ENCODE peak calls at places on chromosomes 3 and 15, in nine cellular contexts. N is tibial nerve, F is heart left ventricle, R is A549, E is IMR-90, P is lower leg skin, G is uterus, B is breast epithelium, H is ovary. T is an unnamed sample.

GRCh38 chr3:142534543-142534942 is 44.0 kb downstream of the ATR start:
- DNase-seq in E (no peak), B (no peak), P (no peak), F (no peak), N (no peak), H (no peak), R (no peak), G (no peak), T (no peak)

GRCh38 chr3:48371651-48372376 is at the start of gene FBXW12:
- DNase-seq in G (no peak), H (no peak), B (no peak), P (no peak), N (no peak), R (no peak), E (no peak), F (no peak), T (no peak)

GRCh38 chr15:77186518-77187095 is 115.7 kb upstream of the TSPAN3 start:
- DNase-seq in H (no peak), R (no peak), F (no peak), B (no peak), P (no peak), E (peak), N (no peak), G (no peak), T (no peak)

GRCh38 chr3:143331336-143331735 is 211.8 kb downstream of the CHST2 start:
- DNase-seq in E (no peak), G (no peak), N (no peak), B (no peak), F (no peak), P (no peak), R (no peak), H (no peak), T (no peak)

GRCh38 chr3:24923565-24923964 is 428.9 kb upstream of the THRB start:
- DNase-seq in G (no peak), B (no peak), P (no peak), E (no peak), R (no peak), N (no peak), F (no peak), H (no peak), T (no peak)

GRCh38 chr3:193768069-193768391 is 175.0 kb downstream of the OPA1 start:
- DNase-seq in G (no peak), F (no peak), N (peak), P (no peak), B (no peak), H (no peak), E (peak), R (no peak), T (no peak)

GRCh38 chr3:12196684-12197083 is 38.0 kb upstream of the TIMP4 start:
- DNase-seq in P (no peak), E (no peak), H (no peak), R (no peak), N (no peak), B (no peak), F (no peak), G (no peak), T (no peak)

GRCh38 chr3:151875759-151876158 is 2.3 kb downstream of the SUCNR1 start:
- DNase-seq in H (no peak), E (peak), B (no peak), G (no peak), P (no peak), N (no peak), F (no peak), R (no peak), T (no peak)

GRCh38 chr3:111246967-111247760 is 175.5 kb downstream of the NECTIN3 start:
- DNase-seq in F (no peak), G (no peak), B (no peak), R (peak), N (no peak), P (no peak), H (no peak), E (peak), T (no peak)

GRCh38 chr15:85407421-85408269 is 27.2 kb downstream of the AKAP13 start:
- DNase-seq in B (no peak), N (no peak), F (no peak), H (no peak), R (peak), E (peak), P (no peak), G (no peak), T (no peak)

GRCh38 chr3:153305189-153305588 is 143.2 kb downstream of the RAP2B start:
- DNase-seq in F (no peak), G (peak), H (peak), R (no peak), N (no peak), P (no peak), E (no peak), B (no peak), T (no peak)

GRCh38 chr3:31402118-31402517 is 130.6 kb upstream of the STT3B start:
- DNase-seq in F (no peak), R (no peak), B (no peak), H (no peak), E (no peak), N (no peak), P (no peak), G (no peak), T (no peak)

GRCh38 chr3:113110263-113110662 is 101.1 kb upstream of the BOC start:
- DNase-seq in R (no peak), F (no peak), B (no peak), G (no peak), P (no peak), H (no peak), N (no peak), E (no peak), T (no peak)

GRCh38 chr3:153070153-153070868 is 91.7 kb upstream of the RAP2B start:
- DNase-seq in B (no peak), F (no peak), G (no peak), E (peak), P (no peak), H (no peak), N (no peak), R (peak), T (no peak)

GRCh38 chr3:66239513-66240135 is 18.8 kb downstream of the SLC25A26 start:
- DNase-seq in B (no peak), G (no peak), H (no peak), E (no peak), P (no peak), N (no peak), F (no peak), R (no peak), T (no peak)

GRCh38 chr3:89795506-89795905 is 688.1 kb downstream of the EPHA3 start:
- DNase-seq in B (no peak), F (no peak), G (no peak), N (no peak), R (no peak), E (no peak), P (no peak), H (no peak), T (no peak)

GRCh38 chr15:58212909-58213526 is 74.8 kb downstream of the AQP9 start:
- DNase-seq in B (no peak), H (no peak), N (no peak), R (peak), G (no peak), F (no peak), P (no peak), E (peak), T (no peak)

GRCh38 chr15:66285462-66286280 is 7.7 kb upstream of the DIS3L start:
- DNase-seq in P (peak), B (no peak), F (no peak), E (no peak), N (no peak), G (no peak), R (no peak), H (no peak), T (no peak)

GRCh38 chr3:175386630-175387029 is 527.5 kb downstream of the NAALADL2 start:
- DNase-seq in B (no peak), R (peak), G (no peak), F (no peak), P (no peak), H (no peak), N (no peak), E (peak), T (no peak)

GRCh38 chr15:90038639-90039095 is 37.5 kb downstream of the ZNF710 start:
- DNase-seq in R (no peak), N (no peak), H (no peak), E (no peak), F (no peak), G (no peak), P (no peak), B (no peak), T (no peak)

GRCh38 chr15:74904190-74904805 is 2.4 kb downstream of the FAM219B start:
- DNase-seq in E (no peak), B (no peak), G (no peak), P (no peak), F (no peak), R (no peak), H (no peak), N (no peak), T (no peak)

GRCh38 chr15:57591822-57592367 is at the start of gene MYZAP:
- DNase-seq in G (peak), H (peak), E (no peak), R (peak), B (peak), P (peak), F (peak), N (no peak), T (no peak)

GRCh38 chr3:128804017-128804816 is 75.2 kb upstream of the ACAD9 start:
- DNase-seq in H (no peak), F (no peak), N (no peak), B (no peak), G (no peak), E (peak), P (no peak), R (no peak), T (peak)

GRCh38 chr3:159775372-159775961 is 213.2 kb upstream of the IL12A start:
- DNase-seq in G (peak), N (no peak), R (no peak), F (no peak), H (no peak), B (peak), E (peak), P (no peak), T (no peak)

GRCh38 chr15:68191555-68191954 is 13.6 kb downstream of the CALML4 start:
- DNase-seq in R (no peak), B (no peak), N (no peak), H (no peak), F (no peak), P (no peak), E (no peak), G (no peak), T (no peak)

GRCh38 chr15:68278345-68279217 is 1.0 kb downstream of the FEM1B start:
- DNase-seq in F (no peak), P (peak), B (no peak), H (peak), R (peak), G (peak), E (peak), N (no peak), T (no peak)

GRCh38 chr3:196144383-196145105 is 62.7 kb upstream of the TFRC start:
- DNase-seq in P (no peak), B (no peak), G (no peak), E (peak), R (no peak), H (no peak), F (no peak), N (no peak), T (no peak)
- TF ChIP-seq CTCF in P (no peak), B (no peak), G (no peak), E (no peak), R (no peak), H (no peak), F (no peak), N (no peak), T (no peak)

DNA sequence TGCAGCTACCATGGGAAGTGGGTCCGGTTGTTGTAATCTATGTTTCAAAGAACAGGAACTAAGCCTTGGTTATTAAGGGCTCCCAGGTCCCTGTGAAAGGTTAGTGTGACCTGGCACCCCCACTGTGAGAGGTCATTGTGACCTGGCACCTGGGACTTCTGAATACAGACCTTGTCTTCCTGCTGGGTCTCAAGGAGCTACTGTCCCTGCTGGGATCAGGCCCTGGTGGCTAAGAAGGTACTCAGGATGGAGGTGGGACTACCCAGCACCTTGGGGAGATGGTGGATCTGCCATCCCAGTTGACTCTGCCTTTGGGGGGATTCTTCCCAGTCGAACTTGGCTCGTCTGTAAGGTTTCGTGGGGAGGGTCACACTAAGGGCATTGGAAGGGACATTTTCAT is 10.3 kb upstream of the SLCO2A1 start:
- DNase-seq in F (no peak), G (no peak), N (no peak), H (no peak), B (no peak), E (no peak), R (no peak), P (no peak), T (no peak)
- TF ChIP-seq POLR2A in F (no peak), G (no peak), N (no peak), H (no peak), B (no peak), E (no peak), R (no peak), P (no peak), T (no peak)

GRCh38 chr15:32029409-32029861 is 880 bp upstream of the CHRNA7 start:
- DNase-seq in G (peak), P (no peak), N (no peak), E (no peak), F (no peak), B (no peak), R (peak), H (peak), T (peak)

GRCh38 chr15:32030795-32031194 is 480 bp downstream of the CHRNA7 start:
- DNase-seq in F (no peak), B (no peak), P (no peak), G (no peak), N (no peak), R (no peak), H (no peak), E (no peak), T (no peak)

GRCh38 chr15:32028921-32029320 is 1.4 kb upstream of the CHRNA7 start:
- DNase-seq in B (no peak), E (no peak), R (no peak), P (no peak), G (no peak), H (no peak), N (no peak), F (no peak), T (no peak)

GRCh38 chr15:32033186-32033890 is 3.0 kb downstream of the CHRNA7 start:
- DNase-seq in E (no peak), R (no peak), B (no peak), N (no peak), G (no peak), H (no peak), P (no peak), F (no peak), T (no peak)

GRCh38 chr15:32029862-32030781 is at the start of gene CHRNA7:
- DNase-seq in E (peak), G (peak), N (no peak), H (peak), F (peak), R (peak), B (peak), P (peak), T (no peak)
- TF ChIP-seq CTCF in E (peak), G (peak), N (peak), H (no peak), F (peak), R (no peak), B (no peak), P (no peak), T (peak)

GRCh38 chr3:122030381-122031122 is 8.5 kb upstream of the ILDR1 start:
- DNase-seq in N (no peak), H (no peak), B (no peak), R (no peak), E (peak), P (no peak), G (no peak), F (no peak), T (no peak)
- TF ChIP-seq POLR2A in N (no peak), H (no peak), B (no peak), R (no peak), E (no peak), P (no peak), G (no peak), F (no peak), T (no peak)